ENCODE peak calls at places on chromosomes 6 and 20, in six cellular contexts. One of them, this sample, is unnamed.
A peak's percentile ranks its signal among the peaks of the same experiment; 100 is the strongest.

GRCh38 chr20:59123011-59123676 is 40.5 kb upstream of the ZNF831 start:
- DNase-seq in AG04450: no peak
- DNase-seq in adrenal gland: no peak
- DNase-seq in colonic mucosa: no peak
- DNase-seq in endodermal cell: no peak
- DNase-seq in heart left ventricle: no peak
- DNase-seq in this sample: no peak

GRCh38 chr6:146544783-146545182 is 1.1 kb downstream of the RAB32 start:
- DNase-seq in heart left ventricle: no peak
- DNase-seq in AG04450: no peak
- DNase-seq in adrenal gland: no peak
- DNase-seq in endodermal cell: peak; percentile 48
- DNase-seq in colonic mucosa: peak; percentile 21
- DNase-seq in this sample: no peak

GRCh38 chr20:59412896-59413295 is 112.5 kb downstream of the EDN3 start:
- DNase-seq in endodermal cell: peak; percentile 72
- DNase-seq in adrenal gland: no peak
- DNase-seq in heart left ventricle: no peak
- DNase-seq in colonic mucosa: no peak
- DNase-seq in AG04450: no peak
- DNase-seq in this sample: no peak

GRCh38 chr6:10558575-10558974 is 37.4 kb downstream of the GCNT2 start:
- DNase-seq in heart left ventricle: no peak
- DNase-seq in colonic mucosa: peak; percentile 67
- DNase-seq in endodermal cell: peak; percentile 82
- DNase-seq in AG04450: no peak
- DNase-seq in adrenal gland: no peak
- DNase-seq in this sample: no peak

GRCh38 chr6:37676071-37676470 is 21.6 kb downstream of the MDGA1 start:
- DNase-seq in adrenal gland: no peak
- DNase-seq in heart left ventricle: no peak
- DNase-seq in AG04450: no peak
- DNase-seq in colonic mucosa: no peak
- DNase-seq in endodermal cell: no peak
- DNase-seq in this sample: no peak

GRCh38 chr20:44776977-44777376 is 31.3 kb downstream of the KCNK15 start:
- DNase-seq in colonic mucosa: no peak
- DNase-seq in AG04450: no peak
- DNase-seq in heart left ventricle: no peak
- DNase-seq in endodermal cell: peak; percentile 84
- DNase-seq in adrenal gland: no peak
- DNase-seq in this sample: no peak

GRCh38 chr20:61256819-61257218 is 4.8 kb downstream of the CDH4 start:
- DNase-seq in adrenal gland: no peak
- DNase-seq in heart left ventricle: no peak
- DNase-seq in AG04450: no peak
- DNase-seq in colonic mucosa: no peak
- DNase-seq in endodermal cell: no peak
- DNase-seq in this sample: no peak

GRCh38 chr6:38259736-38260135 is 380.0 kb downstream of the BTBD9 start:
- DNase-seq in endodermal cell: no peak
- DNase-seq in AG04450: no peak
- DNase-seq in adrenal gland: no peak
- DNase-seq in heart left ventricle: no peak
- DNase-seq in colonic mucosa: no peak
- DNase-seq in this sample: no peak

GRCh38 chr20:32880635-32881034 is 21.9 kb downstream of the EFCAB8 start:
- DNase-seq in endodermal cell: no peak
- DNase-seq in colonic mucosa: no peak
- DNase-seq in adrenal gland: no peak
- DNase-seq in AG04450: no peak
- DNase-seq in heart left ventricle: no peak
- DNase-seq in this sample: no peak

GRCh38 chr6:21505574-21505990 is 88.0 kb upstream of the SOX4 start:
- DNase-seq in heart left ventricle: no peak
- DNase-seq in adrenal gland: no peak
- DNase-seq in AG04450: no peak
- DNase-seq in colonic mucosa: no peak
- DNase-seq in endodermal cell: no peak
- DNase-seq in this sample: no peak

GRCh38 chr20:61636531-61637116 is 384.6 kb downstream of the CDH4 start:
- DNase-seq in heart left ventricle: no peak
- DNase-seq in adrenal gland: no peak
- DNase-seq in colonic mucosa: no peak
- DNase-seq in AG04450: no peak
- DNase-seq in endodermal cell: no peak
- DNase-seq in this sample: no peak

GRCh38 chr20:4192378-4193048 is 177.2 kb upstream of the RNF24 start:
- DNase-seq in colonic mucosa: no peak
- DNase-seq in adrenal gland: no peak
- DNase-seq in AG04450: no peak
- DNase-seq in heart left ventricle: no peak
- DNase-seq in endodermal cell: no peak
- DNase-seq in this sample: no peak

GRCh38 chr6:1856381-1856780 is 246.7 kb downstream of the FOXC1 start:
- DNase-seq in adrenal gland: peak; percentile 23
- DNase-seq in AG04450: no peak
- DNase-seq in heart left ventricle: no peak
- DNase-seq in colonic mucosa: peak; percentile 81
- DNase-seq in endodermal cell: no peak
- DNase-seq in this sample: no peak

GRCh38 chr6:137819740-137820139 is 47.3 kb upstream of the TNFAIP3 start:
- DNase-seq in heart left ventricle: no peak
- DNase-seq in AG04450: no peak
- DNase-seq in colonic mucosa: no peak
- DNase-seq in adrenal gland: no peak
- DNase-seq in endodermal cell: no peak
- DNase-seq in this sample: no peak

GRCh38 chr6:19945843-19946358 is 108.7 kb downstream of the ID4 start:
- DNase-seq in colonic mucosa: no peak
- DNase-seq in endodermal cell: no peak
- DNase-seq in AG04450: no peak
- DNase-seq in heart left ventricle: no peak
- DNase-seq in adrenal gland: no peak
- DNase-seq in this sample: no peak

GRCh38 chr20:63846128-63846771 is 15.0 kb upstream of the ABHD16B start:
- DNase-seq in colonic mucosa: no peak
- DNase-seq in endodermal cell: peak; percentile 91
- DNase-seq in adrenal gland: peak; percentile 88
- DNase-seq in heart left ventricle: peak; percentile 91
- DNase-seq in AG04450: no peak
- DNase-seq in this sample: no peak

GRCh38 chr6:154736613-154737259 is 3.5 kb downstream of the SCAF8 start:
- DNase-seq in colonic mucosa: no peak
- DNase-seq in AG04450: no peak
- DNase-seq in heart left ventricle: no peak
- DNase-seq in endodermal cell: no peak
- DNase-seq in adrenal gland: no peak
- DNase-seq in this sample: no peak
- H3K4me3 ChIP-seq in colonic mucosa: no peak overlapping the region
- H3K4me3 ChIP-seq in AG04450: no peak overlapping the region
- H3K4me3 ChIP-seq in heart left ventricle: no peak overlapping the region
- H3K4me3 ChIP-seq in endodermal cell: no peak overlapping the region
- H3K4me3 ChIP-seq in adrenal gland: no peak overlapping the region
- H3K4me3 ChIP-seq in this sample: no peak overlapping the region

GRCh38 chr6:34277763-34278112 is 28.9 kb upstream of the SMIM29 start:
- DNase-seq in endodermal cell: no peak
- DNase-seq in adrenal gland: no peak
- DNase-seq in colonic mucosa: no peak
- DNase-seq in AG04450: no peak
- DNase-seq in heart left ventricle: no peak
- DNase-seq in this sample: no peak

GRCh38 chr6:34276191-34276590 is 27.4 kb upstream of the SMIM29 start:
- DNase-seq in endodermal cell: no peak
- DNase-seq in colonic mucosa: no peak
- DNase-seq in heart left ventricle: no peak
- DNase-seq in adrenal gland: no peak
- DNase-seq in AG04450: no peak
- DNase-seq in this sample: no peak

GRCh38 chr6:34275128-34275804 is 26.5 kb upstream of the SMIM29 start:
- DNase-seq in AG04450: no peak
- DNase-seq in endodermal cell: no peak
- DNase-seq in colonic mucosa: no peak
- DNase-seq in heart left ventricle: no peak
- DNase-seq in adrenal gland: no peak
- DNase-seq in this sample: no peak

GRCh38 chr6:34274129-34274528 is 25.3 kb upstream of the SMIM29 start:
- DNase-seq in AG04450: no peak
- DNase-seq in colonic mucosa: no peak
- DNase-seq in endodermal cell: no peak
- DNase-seq in adrenal gland: no peak
- DNase-seq in heart left ventricle: no peak
- DNase-seq in this sample: no peak

DNA sequence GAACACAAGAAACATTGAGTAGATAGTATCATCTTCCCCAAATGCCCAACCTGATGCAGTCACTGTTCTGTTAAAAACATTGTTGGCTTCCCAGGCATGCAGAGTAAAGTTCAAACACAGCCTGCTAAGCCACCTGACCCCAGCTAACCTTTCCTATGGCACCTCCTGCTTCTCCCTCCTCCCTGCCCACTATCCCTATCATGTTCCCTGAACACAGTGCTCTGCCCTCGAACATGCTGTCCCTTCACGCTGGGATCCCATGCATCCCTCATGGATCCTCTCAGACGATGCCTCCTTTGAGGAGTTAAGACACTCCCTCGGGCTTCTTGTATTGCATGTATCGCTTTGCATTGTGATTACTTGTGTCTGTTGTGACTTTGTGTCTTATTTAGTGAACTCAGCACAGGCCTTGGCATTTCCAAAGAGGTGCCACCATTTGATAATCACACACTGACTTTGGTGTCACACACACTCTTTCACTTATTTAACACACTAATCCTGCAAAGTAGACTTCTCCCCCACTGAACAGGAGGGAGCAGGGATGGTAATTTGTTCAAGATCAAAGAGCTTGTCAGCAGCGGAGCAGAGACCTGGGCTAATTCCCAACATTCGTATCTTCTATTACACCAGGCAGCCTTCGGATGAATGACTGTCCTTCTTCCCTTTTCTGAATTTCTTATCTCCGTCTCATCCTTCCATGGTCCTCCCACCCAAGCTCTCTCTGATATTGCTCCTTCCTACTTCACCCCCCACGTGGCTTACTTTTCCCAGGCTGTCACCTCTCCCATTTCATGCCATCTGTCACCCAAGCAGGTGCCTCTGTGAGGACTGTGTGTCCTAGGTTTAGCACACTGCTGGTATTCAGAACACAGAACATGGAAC is 28.3 kb upstream of the SMIM29 start:
- DNase-seq in colonic mucosa: no peak
- DNase-seq in AG04450: no peak
- DNase-seq in adrenal gland: no peak
- DNase-seq in endodermal cell: no peak
- DNase-seq in heart left ventricle: no peak
- DNase-seq in this sample: no peak
- H3K27ac ChIP-seq in colonic mucosa: no peak overlapping the region
- H3K27ac ChIP-seq in AG04450: no peak overlapping the region
- H3K27ac ChIP-seq in adrenal gland: no peak overlapping the region
- H3K27ac ChIP-seq in endodermal cell: no peak overlapping the region
- H3K27ac ChIP-seq in heart left ventricle: peak overlapping the region; percentile 85
- H3K27ac ChIP-seq in this sample: no peak overlapping the region

GRCh38 chr6:8172510-8172909 is 70.2 kb upstream of the EEF1E1 start:
- DNase-seq in AG04450: no peak
- DNase-seq in colonic mucosa: no peak
- DNase-seq in adrenal gland: no peak
- DNase-seq in endodermal cell: no peak
- DNase-seq in heart left ventricle: no peak
- DNase-seq in this sample: no peak

GRCh38 chr6:8170754-8171153 is 68.4 kb upstream of the EEF1E1 start:
- DNase-seq in AG04450: no peak
- DNase-seq in heart left ventricle: no peak
- DNase-seq in endodermal cell: no peak
- DNase-seq in colonic mucosa: no peak
- DNase-seq in adrenal gland: no peak
- DNase-seq in this sample: no peak

GRCh38 chr6:8166156-8166555 is 63.8 kb upstream of the EEF1E1 start:
- DNase-seq in AG04450: no peak
- DNase-seq in heart left ventricle: no peak
- DNase-seq in adrenal gland: no peak
- DNase-seq in endodermal cell: no peak
- DNase-seq in colonic mucosa: no peak
- DNase-seq in this sample: no peak

GRCh38 chr6:8174571-8174970 is 72.2 kb upstream of the EEF1E1 start:
- DNase-seq in adrenal gland: no peak
- DNase-seq in endodermal cell: no peak
- DNase-seq in AG04450: no peak
- DNase-seq in heart left ventricle: no peak
- DNase-seq in colonic mucosa: no peak
- DNase-seq in this sample: no peak

GRCh38 chr6:8170245-8170644 is 67.9 kb upstream of the EEF1E1 start:
- DNase-seq in adrenal gland: no peak
- DNase-seq in endodermal cell: peak; percentile 77
- DNase-seq in heart left ventricle: no peak
- DNase-seq in AG04450: no peak
- DNase-seq in colonic mucosa: no peak
- DNase-seq in this sample: no peak
- TF ChIP-seq CTCF in adrenal gland: no peak
- TF ChIP-seq CTCF in endodermal cell: peak; percentile 68
- TF ChIP-seq CTCF in heart left ventricle: no peak
- TF ChIP-seq CTCF in AG04450: no peak
- TF ChIP-seq CTCF in colonic mucosa: no peak
- TF ChIP-seq CTCF in this sample: no peak

DNA sequence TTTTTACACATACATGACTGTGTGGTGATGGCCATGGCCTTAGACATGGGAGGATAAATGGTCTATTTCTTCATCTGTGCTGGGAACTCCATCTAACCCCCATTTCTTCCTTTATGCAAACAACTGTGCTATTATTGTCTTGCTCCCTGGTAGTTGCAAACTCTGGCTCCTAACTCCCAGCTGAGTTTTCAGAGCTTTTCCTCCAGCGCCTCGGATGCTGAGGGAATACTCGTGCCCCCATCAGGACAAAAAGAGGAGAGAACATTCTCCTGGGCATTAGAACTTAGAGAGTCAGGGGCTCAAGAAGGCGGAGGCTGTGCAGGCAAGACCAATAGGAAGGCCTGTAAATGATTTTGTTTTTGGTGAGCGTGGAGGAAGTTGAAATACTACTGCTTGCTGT is 2.1 kb downstream of the DAAM2 start:
- DNase-seq in AG04450: no peak
- DNase-seq in endodermal cell: no peak
- DNase-seq in colonic mucosa: no peak
- DNase-seq in heart left ventricle: no peak
- DNase-seq in adrenal gland: no peak
- DNase-seq in this sample: no peak
- H3K4me3 ChIP-seq in AG04450: no peak overlapping the region
- H3K4me3 ChIP-seq in endodermal cell: no peak overlapping the region
- H3K4me3 ChIP-seq in colonic mucosa: no peak overlapping the region
- H3K4me3 ChIP-seq in heart left ventricle: peak overlapping the region; percentile 62
- H3K4me3 ChIP-seq in adrenal gland: no peak overlapping the region
- H3K4me3 ChIP-seq in this sample: peak overlapping the region; percentile 62

This sample was measured in lower lobe of right lung.